ENCODE peak calls at places on chromosomes 16 and 17, in seven cellular contexts. One of them, this sample, is unnamed. For H3K4me1 and H3K27me3, the result is how much of the 10 kb centered on the place peaks cover.

GRCh38 chr16:74944466-74944865 is 40.5 kb downstream of the WDR59 start:
- DNase-seq in BE2C: no peak
- DNase-seq in neural progenitor cell: no peak
- DNase-seq in left ventricle myocardium inferior: no peak
- DNase-seq in heart left ventricle: no peak
- DNase-seq in ascending aorta: no peak
- DNase-seq in fibroblast of lung: no peak
- DNase-seq in this sample: no peak

GRCh38 chr17:41779954-41780353 is 6.6 kb downstream of the JUP start:
- DNase-seq in BE2C: no peak
- DNase-seq in neural progenitor cell: no peak
- DNase-seq in left ventricle myocardium inferior: no peak
- DNase-seq in heart left ventricle: no peak
- DNase-seq in ascending aorta: no peak
- DNase-seq in fibroblast of lung: no peak
- DNase-seq in this sample: no peak

GRCh38 chr16:73053379-73054130 is 5.6 kb upstream of the ZFHX3 start:
- DNase-seq in BE2C: peak
- DNase-seq in neural progenitor cell: no peak
- DNase-seq in left ventricle myocardium inferior: no peak
- DNase-seq in heart left ventricle: no peak
- DNase-seq in ascending aorta: peak
- DNase-seq in fibroblast of lung: peak
- DNase-seq in this sample: no peak

GRCh38 chr17:75103601-75104554 is 5.9 kb upstream of the ARMC7 start:
- DNase-seq in BE2C: no peak
- DNase-seq in neural progenitor cell: no peak
- DNase-seq in left ventricle myocardium inferior: no peak
- DNase-seq in heart left ventricle: no peak
- DNase-seq in ascending aorta: no peak
- DNase-seq in fibroblast of lung: no peak
- DNase-seq in this sample: no peak

GRCh38 chr16:23922406-23922805 is 86.6 kb downstream of the PRKCB start:
- DNase-seq in BE2C: no peak
- DNase-seq in neural progenitor cell: no peak
- DNase-seq in left ventricle myocardium inferior: no peak
- DNase-seq in heart left ventricle: no peak
- DNase-seq in ascending aorta: no peak
- DNase-seq in fibroblast of lung: no peak
- DNase-seq in this sample: no peak

GRCh38 chr16:73713301-73713700 is 583.3 kb upstream of the PSMD7 start:
- DNase-seq in BE2C: no peak
- DNase-seq in neural progenitor cell: no peak
- DNase-seq in left ventricle myocardium inferior: no peak
- DNase-seq in heart left ventricle: no peak
- DNase-seq in ascending aorta: no peak
- DNase-seq in fibroblast of lung: peak
- DNase-seq in this sample: no peak

GRCh38 chr17:30573603-30574175 is 96.5 kb downstream of the GOSR1 start:
- DNase-seq in BE2C: no peak
- DNase-seq in neural progenitor cell: no peak
- DNase-seq in left ventricle myocardium inferior: no peak
- DNase-seq in heart left ventricle: no peak
- DNase-seq in ascending aorta: no peak
- DNase-seq in fibroblast of lung: no peak
- DNase-seq in this sample: no peak

GRCh38 chr16:84970447-84971127 is 40.7 kb downstream of the ZDHHC7 start:
- DNase-seq in BE2C: peak
- DNase-seq in neural progenitor cell: peak
- DNase-seq in left ventricle myocardium inferior: peak
- DNase-seq in heart left ventricle: peak
- DNase-seq in ascending aorta: peak
- DNase-seq in fibroblast of lung: peak
- DNase-seq in this sample: peak

GRCh38 chr17:17561408-17562144 is 29.9 kb downstream of the PEMT start:
- DNase-seq in BE2C: no peak
- DNase-seq in neural progenitor cell: no peak
- DNase-seq in left ventricle myocardium inferior: peak
- DNase-seq in heart left ventricle: no peak
- DNase-seq in ascending aorta: peak
- DNase-seq in fibroblast of lung: no peak
- DNase-seq in this sample: no peak

GRCh38 chr16:83878838-83879237 is 20.1 kb upstream of the MLYCD start:
- DNase-seq in BE2C: no peak
- DNase-seq in neural progenitor cell: peak
- DNase-seq in left ventricle myocardium inferior: no peak
- DNase-seq in heart left ventricle: no peak
- DNase-seq in ascending aorta: no peak
- DNase-seq in fibroblast of lung: peak
- DNase-seq in this sample: peak

GRCh38 chr16:70160821-70161220 is 12.8 kb upstream of the CLEC18C start:
- DNase-seq in BE2C: no peak
- DNase-seq in neural progenitor cell: no peak
- DNase-seq in left ventricle myocardium inferior: no peak
- DNase-seq in heart left ventricle: no peak
- DNase-seq in ascending aorta: no peak
- DNase-seq in fibroblast of lung: no peak
- DNase-seq in this sample: no peak

GRCh38 chr16:66049865-66050264 is 316.6 kb upstream of the CDH5 start:
- DNase-seq in BE2C: no peak
- DNase-seq in neural progenitor cell: no peak
- DNase-seq in left ventricle myocardium inferior: no peak
- DNase-seq in heart left ventricle: no peak
- DNase-seq in ascending aorta: no peak
- DNase-seq in fibroblast of lung: no peak
- DNase-seq in this sample: no peak

GRCh38 chr17:80599546-80600305 is 55.1 kb downstream of the RPTOR start:
- DNase-seq in BE2C: no peak
- DNase-seq in neural progenitor cell: no peak
- DNase-seq in left ventricle myocardium inferior: no peak
- DNase-seq in heart left ventricle: no peak
- DNase-seq in ascending aorta: no peak
- DNase-seq in fibroblast of lung: no peak
- DNase-seq in this sample: peak

GRCh38 chr17:17749921-17750320 is 68.7 kb downstream of the RAI1 start:
- DNase-seq in BE2C: peak
- DNase-seq in neural progenitor cell: peak
- DNase-seq in left ventricle myocardium inferior: no peak
- DNase-seq in heart left ventricle: no peak
- DNase-seq in ascending aorta: peak
- DNase-seq in fibroblast of lung: peak
- DNase-seq in this sample: peak

GRCh38 chr17:70484050-70484449 is 314.7 kb downstream of the KCNJ2 start:
- DNase-seq in BE2C: no peak
- DNase-seq in neural progenitor cell: no peak
- DNase-seq in left ventricle myocardium inferior: no peak
- DNase-seq in heart left ventricle: no peak
- DNase-seq in ascending aorta: no peak
- DNase-seq in fibroblast of lung: no peak
- DNase-seq in this sample: no peak

GRCh38 chr17:29571883-29572681 is 3.6 kb downstream of the TP53I13 start:
- DNase-seq in BE2C: no peak
- DNase-seq in neural progenitor cell: no peak
- DNase-seq in left ventricle myocardium inferior: peak
- DNase-seq in heart left ventricle: peak
- DNase-seq in ascending aorta: peak
- DNase-seq in fibroblast of lung: no peak
- DNase-seq in this sample: peak

GRCh38 chr16:70432304-70432799 is 6.5 kb downstream of the ST3GAL2 start:
- DNase-seq in BE2C: no peak
- DNase-seq in neural progenitor cell: no peak
- DNase-seq in left ventricle myocardium inferior: no peak
- DNase-seq in heart left ventricle: no peak
- DNase-seq in ascending aorta: no peak
- DNase-seq in fibroblast of lung: no peak
- DNase-seq in this sample: no peak

GRCh38 chr17:21089145-21089544 is 37.6 kb upstream of the DHRS7B start:
- DNase-seq in BE2C: no peak
- DNase-seq in neural progenitor cell: no peak
- DNase-seq in left ventricle myocardium inferior: no peak
- DNase-seq in heart left ventricle: no peak
- DNase-seq in ascending aorta: no peak
- DNase-seq in fibroblast of lung: no peak
- DNase-seq in this sample: no peak

DNA sequence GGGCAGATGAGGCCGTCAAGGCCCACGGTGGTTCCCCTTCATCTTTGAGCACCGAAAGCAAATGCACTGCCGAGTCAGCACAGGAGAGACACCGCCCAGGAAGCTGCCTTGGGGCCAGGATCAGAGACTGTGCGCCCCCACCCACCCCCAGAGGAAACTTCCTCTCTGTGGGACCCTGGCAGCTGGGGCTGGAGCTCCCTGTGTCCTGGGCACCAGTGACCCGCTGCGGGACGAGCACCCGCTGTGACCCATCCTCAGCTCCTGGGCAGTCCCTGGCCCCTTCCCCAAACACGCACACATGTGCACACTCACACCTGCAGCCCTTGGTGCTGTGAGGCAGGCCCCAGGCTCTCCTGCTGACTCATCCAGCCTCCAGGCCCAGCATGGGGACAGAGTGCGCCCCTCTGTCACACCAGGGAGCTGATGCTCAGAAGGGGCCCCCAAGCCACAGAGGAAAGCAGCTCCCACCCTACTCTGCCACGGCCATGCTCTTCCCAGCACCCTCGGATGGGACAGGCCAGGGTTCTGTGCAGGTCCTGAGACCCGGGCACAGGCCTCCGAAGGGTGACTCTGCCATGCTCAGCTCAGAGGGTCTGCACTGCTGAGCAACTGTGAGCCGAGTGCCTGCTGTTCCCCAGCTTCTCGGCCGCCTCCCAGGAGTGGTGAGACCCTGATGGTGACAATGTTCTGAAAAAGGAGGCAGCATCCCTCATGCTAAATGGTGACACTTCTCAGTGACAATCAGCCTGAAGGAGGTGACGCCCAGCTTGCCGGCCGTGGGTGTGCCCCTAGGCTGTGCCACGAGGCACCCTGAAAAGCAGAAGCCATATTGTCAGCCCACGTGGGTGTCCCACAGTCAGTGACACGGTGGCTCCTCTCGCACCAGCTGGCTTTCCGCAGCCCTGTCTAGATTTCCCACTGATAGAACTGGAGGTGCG is 3.6 kb downstream of the PIEZO1 start:
- DNase-seq in BE2C: no peak
- DNase-seq in neural progenitor cell: no peak
- DNase-seq in left ventricle myocardium inferior: no peak
- DNase-seq in heart left ventricle: no peak
- DNase-seq in ascending aorta: no peak
- DNase-seq in fibroblast of lung: no peak
- DNase-seq in this sample: no peak
- TF ChIP-seq CTCF in BE2C: no peak
- TF ChIP-seq CTCF in neural progenitor cell: no peak
- TF ChIP-seq CTCF in left ventricle myocardium inferior: no peak
- TF ChIP-seq CTCF in heart left ventricle: no peak
- TF ChIP-seq CTCF in ascending aorta: no peak
- TF ChIP-seq CTCF in fibroblast of lung: no peak
- TF ChIP-seq CTCF in this sample: no peak

GRCh38 chr17:76550712-76551615 is 11.1 kb downstream of the PRCD start:
- DNase-seq in BE2C: no peak
- DNase-seq in neural progenitor cell: no peak
- DNase-seq in left ventricle myocardium inferior: no peak
- DNase-seq in heart left ventricle: no peak
- DNase-seq in ascending aorta: no peak
- DNase-seq in fibroblast of lung: peak
- DNase-seq in this sample: no peak
- H3K4me1 ChIP-seq in BE2C: under half
- H3K4me1 ChIP-seq in neural progenitor cell: under half
- H3K4me1 ChIP-seq in left ventricle myocardium inferior: under half
- H3K4me1 ChIP-seq in heart left ventricle: under half
- H3K4me1 ChIP-seq in ascending aorta: under half
- H3K4me1 ChIP-seq in fibroblast of lung: under half
- H3K4me1 ChIP-seq in this sample: under half

GRCh38 chr17:48751172-48751571 is 22.6 kb upstream of the HOXB13 start:
- DNase-seq in BE2C: no peak
- DNase-seq in neural progenitor cell: no peak
- DNase-seq in left ventricle myocardium inferior: no peak
- DNase-seq in heart left ventricle: no peak
- DNase-seq in ascending aorta: no peak
- DNase-seq in fibroblast of lung: no peak
- DNase-seq in this sample: no peak
- H3K27me3 ChIP-seq in BE2C: half or more
- H3K27me3 ChIP-seq in neural progenitor cell: half or more
- H3K27me3 ChIP-seq in left ventricle myocardium inferior: half or more
- H3K27me3 ChIP-seq in heart left ventricle: half or more
- H3K27me3 ChIP-seq in ascending aorta: half or more
- H3K27me3 ChIP-seq in fibroblast of lung: half or more
- H3K27me3 ChIP-seq in this sample: under half

GRCh38 chr17:56633681-56634080 is 40.2 kb downstream of the NOG start:
- DNase-seq in BE2C: no peak
- DNase-seq in neural progenitor cell: no peak
- DNase-seq in left ventricle myocardium inferior: no peak
- DNase-seq in heart left ventricle: no peak
- DNase-seq in ascending aorta: no peak
- DNase-seq in fibroblast of lung: no peak
- DNase-seq in this sample: no peak

GRCh38 chr17:56624315-56624714 is 30.8 kb downstream of the NOG start:
- DNase-seq in BE2C: no peak
- DNase-seq in neural progenitor cell: no peak
- DNase-seq in left ventricle myocardium inferior: no peak
- DNase-seq in heart left ventricle: no peak
- DNase-seq in ascending aorta: no peak
- DNase-seq in fibroblast of lung: no peak
- DNase-seq in this sample: no peak

GRCh38 chr17:56624947-56625346 is 31.4 kb downstream of the NOG start:
- DNase-seq in BE2C: no peak
- DNase-seq in neural progenitor cell: no peak
- DNase-seq in left ventricle myocardium inferior: no peak
- DNase-seq in heart left ventricle: no peak
- DNase-seq in ascending aorta: no peak
- DNase-seq in fibroblast of lung: no peak
- DNase-seq in this sample: no peak

GRCh38 chr17:56630202-56630601 is 36.7 kb downstream of the NOG start:
- DNase-seq in BE2C: no peak
- DNase-seq in neural progenitor cell: no peak
- DNase-seq in left ventricle myocardium inferior: no peak
- DNase-seq in heart left ventricle: no peak
- DNase-seq in ascending aorta: no peak
- DNase-seq in fibroblast of lung: no peak
- DNase-seq in this sample: no peak

DNA sequence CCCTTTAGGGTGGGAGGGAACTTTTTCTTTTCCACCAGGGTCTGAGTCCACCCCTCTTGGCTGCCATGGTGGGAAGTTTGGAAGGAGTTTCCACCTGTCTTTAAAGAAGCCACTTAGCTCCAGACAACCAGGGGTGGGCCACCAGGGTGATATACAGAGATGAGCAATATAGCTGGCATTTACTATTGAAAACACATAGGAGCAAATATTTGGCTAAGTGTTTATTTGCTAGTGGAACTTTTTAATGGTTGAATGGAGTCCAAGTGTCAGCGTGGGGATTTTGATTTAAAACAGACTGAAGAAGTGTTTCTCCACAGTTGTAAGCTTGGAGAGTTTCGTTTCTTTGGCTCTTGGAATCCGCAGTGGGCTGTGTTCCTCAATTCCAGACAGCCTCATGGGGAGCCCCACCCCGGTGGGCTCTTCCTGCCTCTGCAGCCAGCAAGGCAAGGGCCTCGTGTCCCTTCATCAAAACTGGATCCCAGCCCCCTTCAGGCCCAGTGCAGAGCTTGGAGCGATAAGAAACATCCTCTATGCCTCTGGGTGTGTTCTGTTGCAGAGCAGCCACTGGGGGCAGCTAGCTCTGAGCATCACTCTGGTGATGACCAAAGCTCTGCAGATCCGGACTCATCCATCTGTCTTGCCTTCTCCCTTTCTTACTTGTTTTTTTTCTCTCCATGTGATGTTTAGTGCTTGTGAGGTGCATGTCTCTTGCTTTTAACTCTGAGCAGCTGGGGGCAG is 36.1 kb downstream of the NOG start:
- DNase-seq in BE2C: peak
- DNase-seq in neural progenitor cell: peak
- DNase-seq in left ventricle myocardium inferior: no peak
- DNase-seq in heart left ventricle: no peak
- DNase-seq in ascending aorta: no peak
- DNase-seq in fibroblast of lung: peak
- DNase-seq in this sample: peak
- TF ChIP-seq CTCF in BE2C: peak
- TF ChIP-seq CTCF in neural progenitor cell: peak
- TF ChIP-seq CTCF in left ventricle myocardium inferior: peak
- TF ChIP-seq CTCF in heart left ventricle: no peak
- TF ChIP-seq CTCF in ascending aorta: no peak
- TF ChIP-seq CTCF in fibroblast of lung: peak
- TF ChIP-seq CTCF in this sample: peak

This sample was measured in Caco-2.